ENCODE peak calls at places on chromosomes 13 and 19, in six cellular contexts. One of them, this sample, is unnamed.

GRCh38 chr19:51688665-51689571 is 4.2 kb upstream of the SPACA6 start:
- DNase-seq in C1 segment of cervical spinal cord: peak; percentile 82
- DNase-seq in fibroblast of lung: peak; percentile 96
- DNase-seq in stomach: peak; percentile 88
- DNase-seq in naive thymus-derived CD8-positive, alpha-beta T cell: no peak
- DNase-seq in ureter: peak; percentile 92
- DNase-seq in this sample: peak; percentile 91

GRCh38 chr13:106499113-106499512 is 36.3 kb downstream of the EFNB2 start:
- DNase-seq in C1 segment of cervical spinal cord: no peak
- DNase-seq in fibroblast of lung: no peak
- DNase-seq in stomach: no peak
- DNase-seq in naive thymus-derived CD8-positive, alpha-beta T cell: no peak
- DNase-seq in ureter: no peak
- DNase-seq in this sample: no peak

GRCh38 chr19:695350-695949 is at the start of gene PRSS57:
- DNase-seq in C1 segment of cervical spinal cord: no peak
- DNase-seq in fibroblast of lung: no peak
- DNase-seq in stomach: no peak
- DNase-seq in naive thymus-derived CD8-positive, alpha-beta T cell: no peak
- DNase-seq in ureter: no peak
- DNase-seq in this sample: no peak

GRCh38 chr19:748274-748598 is 2.7 kb upstream of the MISP start:
- DNase-seq in C1 segment of cervical spinal cord: no peak
- DNase-seq in fibroblast of lung: no peak
- DNase-seq in stomach: peak; percentile 69
- DNase-seq in naive thymus-derived CD8-positive, alpha-beta T cell: no peak
- DNase-seq in ureter: no peak
- DNase-seq in this sample: no peak

GRCh38 chr13:67390462-67391093 is 160.4 kb upstream of the PCDH9 start:
- DNase-seq in C1 segment of cervical spinal cord: no peak
- DNase-seq in fibroblast of lung: peak; percentile 77
- DNase-seq in stomach: no peak
- DNase-seq in naive thymus-derived CD8-positive, alpha-beta T cell: no peak
- DNase-seq in ureter: no peak
- DNase-seq in this sample: no peak

GRCh38 chr13:68234278-68234677 is 1004.1 kb upstream of the PCDH9 start:
- DNase-seq in C1 segment of cervical spinal cord: no peak
- DNase-seq in fibroblast of lung: peak; percentile 36
- DNase-seq in stomach: no peak
- DNase-seq in naive thymus-derived CD8-positive, alpha-beta T cell: no peak
- DNase-seq in ureter: no peak
- DNase-seq in this sample: peak; percentile 36

GRCh38 chr19:10835089-10835753 is 791 bp downstream of the TMED1 start:
- DNase-seq in C1 segment of cervical spinal cord: no peak
- DNase-seq in fibroblast of lung: no peak
- DNase-seq in stomach: peak; percentile 100
- DNase-seq in naive thymus-derived CD8-positive, alpha-beta T cell: no peak
- DNase-seq in ureter: no peak
- DNase-seq in this sample: no peak

GRCh38 chr19:45125975-45126493 is 33.1 kb downstream of the PPP1R37 start:
- DNase-seq in C1 segment of cervical spinal cord: peak; percentile 5
- DNase-seq in fibroblast of lung: peak; percentile 39
- DNase-seq in stomach: peak; percentile 87
- DNase-seq in naive thymus-derived CD8-positive, alpha-beta T cell: peak; percentile 81
- DNase-seq in ureter: peak; percentile 75
- DNase-seq in this sample: peak; percentile 76

GRCh38 chr13:98098511-98098910 is 44.4 kb upstream of the FARP1 start:
- DNase-seq in C1 segment of cervical spinal cord: no peak
- DNase-seq in fibroblast of lung: peak; percentile 77
- DNase-seq in stomach: no peak
- DNase-seq in naive thymus-derived CD8-positive, alpha-beta T cell: no peak
- DNase-seq in ureter: no peak
- DNase-seq in this sample: no peak

GRCh38 chr13:30499338-30499737 is 33.6 kb upstream of the HMGB1 start:
- DNase-seq in C1 segment of cervical spinal cord: no peak
- DNase-seq in fibroblast of lung: no peak
- DNase-seq in stomach: no peak
- DNase-seq in naive thymus-derived CD8-positive, alpha-beta T cell: no peak
- DNase-seq in ureter: no peak
- DNase-seq in this sample: no peak

GRCh38 chr19:46617566-46618079 is 7.3 kb downstream of the PTGIR start:
- DNase-seq in C1 segment of cervical spinal cord: no peak
- DNase-seq in fibroblast of lung: no peak
- DNase-seq in stomach: no peak
- DNase-seq in naive thymus-derived CD8-positive, alpha-beta T cell: no peak
- DNase-seq in ureter: no peak
- DNase-seq in this sample: no peak

GRCh38 chr13:113869263-113869662 is 5.4 kb upstream of the GAS6 start:
- DNase-seq in C1 segment of cervical spinal cord: no peak
- DNase-seq in fibroblast of lung: no peak
- DNase-seq in stomach: no peak
- DNase-seq in naive thymus-derived CD8-positive, alpha-beta T cell: no peak
- DNase-seq in ureter: no peak
- DNase-seq in this sample: no peak

GRCh38 chr19:34578751-34579150 is 97.2 kb downstream of the WTIP start:
- DNase-seq in C1 segment of cervical spinal cord: no peak
- DNase-seq in fibroblast of lung: no peak
- DNase-seq in stomach: no peak
- DNase-seq in naive thymus-derived CD8-positive, alpha-beta T cell: no peak
- DNase-seq in ureter: no peak
- DNase-seq in this sample: no peak

GRCh38 chr19:7067716-7068115 is 1.8 kb upstream of the ZNF557 start:
- DNase-seq in C1 segment of cervical spinal cord: no peak
- DNase-seq in fibroblast of lung: no peak
- DNase-seq in stomach: no peak
- DNase-seq in naive thymus-derived CD8-positive, alpha-beta T cell: no peak
- DNase-seq in ureter: no peak
- DNase-seq in this sample: no peak

GRCh38 chr13:34654682-34655081 is 287.4 kb upstream of the NBEA start:
- DNase-seq in C1 segment of cervical spinal cord: no peak
- DNase-seq in fibroblast of lung: no peak
- DNase-seq in stomach: no peak
- DNase-seq in naive thymus-derived CD8-positive, alpha-beta T cell: no peak
- DNase-seq in ureter: no peak
- DNase-seq in this sample: peak; percentile 18

GRCh38 chr19:49136771-49137171 is 17.4 kb downstream of the PPFIA3 start:
- DNase-seq in C1 segment of cervical spinal cord: no peak
- DNase-seq in fibroblast of lung: peak; percentile 58
- DNase-seq in stomach: peak; percentile 53
- DNase-seq in naive thymus-derived CD8-positive, alpha-beta T cell: no peak
- DNase-seq in ureter: no peak
- DNase-seq in this sample: no peak

GRCh38 chr19:41324921-41325639 is 15.1 kb downstream of the CCDC97 start:
- DNase-seq in C1 segment of cervical spinal cord: no peak
- DNase-seq in fibroblast of lung: peak; percentile 78
- DNase-seq in stomach: no peak
- DNase-seq in naive thymus-derived CD8-positive, alpha-beta T cell: no peak
- DNase-seq in ureter: peak; percentile 74
- DNase-seq in this sample: peak; percentile 60

GRCh38 chr13:20869540-20869939 is 33.0 kb downstream of the XPO4 start:
- DNase-seq in C1 segment of cervical spinal cord: no peak
- DNase-seq in fibroblast of lung: peak; percentile 54
- DNase-seq in stomach: no peak
- DNase-seq in naive thymus-derived CD8-positive, alpha-beta T cell: no peak
- DNase-seq in ureter: no peak
- DNase-seq in this sample: no peak

GRCh38 chr13:48188129-48188528 is 44.9 kb upstream of the ITM2B start:
- DNase-seq in C1 segment of cervical spinal cord: no peak
- DNase-seq in fibroblast of lung: no peak
- DNase-seq in stomach: no peak
- DNase-seq in naive thymus-derived CD8-positive, alpha-beta T cell: no peak
- DNase-seq in ureter: no peak
- DNase-seq in this sample: no peak

GRCh38 chr13:82597737-82598136 is 1284.5 kb downstream of the SLITRK1 start:
- DNase-seq in C1 segment of cervical spinal cord: no peak
- DNase-seq in fibroblast of lung: no peak
- DNase-seq in stomach: no peak
- DNase-seq in naive thymus-derived CD8-positive, alpha-beta T cell: no peak
- DNase-seq in ureter: no peak
- DNase-seq in this sample: peak; percentile 58

GRCh38 chr13:83975668-83976165 is 93.4 kb upstream of the SLITRK1 start:
- DNase-seq in C1 segment of cervical spinal cord: no peak
- DNase-seq in fibroblast of lung: no peak
- DNase-seq in stomach: no peak
- DNase-seq in naive thymus-derived CD8-positive, alpha-beta T cell: no peak
- DNase-seq in ureter: no peak
- DNase-seq in this sample: no peak

GRCh38 chr19:35744688-35745327 is 410 bp downstream of the U2AF1L4 start:
- DNase-seq in C1 segment of cervical spinal cord: peak; percentile 84
- DNase-seq in fibroblast of lung: peak; percentile 96
- DNase-seq in stomach: peak; percentile 96
- DNase-seq in naive thymus-derived CD8-positive, alpha-beta T cell: peak; percentile 96
- DNase-seq in ureter: peak; percentile 97
- DNase-seq in this sample: peak; percentile 99

GRCh38 chr13:20197361-20197834 is 4.7 kb upstream of the GJB2 start:
- DNase-seq in C1 segment of cervical spinal cord: no peak
- DNase-seq in fibroblast of lung: peak; percentile 67
- DNase-seq in stomach: no peak
- DNase-seq in naive thymus-derived CD8-positive, alpha-beta T cell: no peak
- DNase-seq in ureter: no peak
- DNase-seq in this sample: peak; percentile 65

GRCh38 chr19:55092423-55093318 is 17.0 kb downstream of the EPS8L1 start:
- DNase-seq in C1 segment of cervical spinal cord: no peak
- DNase-seq in fibroblast of lung: no peak
- DNase-seq in stomach: no peak
- DNase-seq in naive thymus-derived CD8-positive, alpha-beta T cell: peak; percentile 32
- DNase-seq in ureter: no peak
- DNase-seq in this sample: peak; percentile 46

GRCh38 chr13:106117035-106117434 is 418.4 kb downstream of the EFNB2 start:
- DNase-seq in C1 segment of cervical spinal cord: no peak
- DNase-seq in fibroblast of lung: peak; percentile 64
- DNase-seq in stomach: no peak
- DNase-seq in naive thymus-derived CD8-positive, alpha-beta T cell: no peak
- DNase-seq in ureter: no peak
- DNase-seq in this sample: no peak

GRCh38 chr19:16206637-16207036 is 8.9 kb downstream of the AP1M1 start:
- DNase-seq in C1 segment of cervical spinal cord: no peak
- DNase-seq in fibroblast of lung: no peak
- DNase-seq in stomach: no peak
- DNase-seq in naive thymus-derived CD8-positive, alpha-beta T cell: no peak
- DNase-seq in ureter: no peak
- DNase-seq in this sample: no peak

GRCh38 chr13:93361703-93362102 is 135.1 kb downstream of the GPC6 start:
- DNase-seq in C1 segment of cervical spinal cord: no peak
- DNase-seq in fibroblast of lung: peak; percentile 13
- DNase-seq in stomach: no peak
- DNase-seq in naive thymus-derived CD8-positive, alpha-beta T cell: no peak
- DNase-seq in ureter: no peak
- DNase-seq in this sample: no peak

GRCh38 chr13:30796833-30797601 is 61.7 kb downstream of the ALOX5AP start:
- DNase-seq in C1 segment of cervical spinal cord: no peak
- DNase-seq in fibroblast of lung: no peak
- DNase-seq in stomach: no peak
- DNase-seq in naive thymus-derived CD8-positive, alpha-beta T cell: no peak
- DNase-seq in ureter: no peak
- DNase-seq in this sample: no peak

GRCh38 chr13:65236841-65237418 is 1993.2 kb downstream of the PCDH9 start:
- DNase-seq in C1 segment of cervical spinal cord: no peak
- DNase-seq in fibroblast of lung: no peak
- DNase-seq in stomach: no peak
- DNase-seq in naive thymus-derived CD8-positive, alpha-beta T cell: no peak
- DNase-seq in ureter: no peak
- DNase-seq in this sample: peak; percentile 3

GRCh38 chr13:23443878-23444277 is 10.4 kb upstream of the SACS start:
- DNase-seq in C1 segment of cervical spinal cord: no peak
- DNase-seq in fibroblast of lung: no peak
- DNase-seq in stomach: no peak
- DNase-seq in naive thymus-derived CD8-positive, alpha-beta T cell: no peak
- DNase-seq in ureter: no peak
- DNase-seq in this sample: no peak

GRCh38 chr13:93558637-93559036 is 332.0 kb downstream of the GPC6 start:
- DNase-seq in C1 segment of cervical spinal cord: no peak
- DNase-seq in fibroblast of lung: peak; percentile 8
- DNase-seq in stomach: no peak
- DNase-seq in naive thymus-derived CD8-positive, alpha-beta T cell: no peak
- DNase-seq in ureter: no peak
- DNase-seq in this sample: no peak

GRCh38 chr13:45466359-45466758 is 1.6 kb downstream of the COG3 start:
- DNase-seq in C1 segment of cervical spinal cord: no peak
- DNase-seq in fibroblast of lung: no peak
- DNase-seq in stomach: no peak
- DNase-seq in naive thymus-derived CD8-positive, alpha-beta T cell: no peak
- DNase-seq in ureter: no peak
- DNase-seq in this sample: no peak

GRCh38 chr13:54183728-54184127 is 1155.1 kb downstream of the OLFM4 start:
- DNase-seq in C1 segment of cervical spinal cord: no peak
- DNase-seq in fibroblast of lung: no peak
- DNase-seq in stomach: no peak
- DNase-seq in naive thymus-derived CD8-positive, alpha-beta T cell: no peak
- DNase-seq in ureter: no peak
- DNase-seq in this sample: no peak

This sample was measured in neural progenitor cell.